ENCODE peak calls at places on chromosome 5, in four cellular contexts. X is neural crest cell; D is NCI-H2107; J is activated naive CD8-positive, alpha-beta T cell treated with anti-CD3 and anti-CD28 coated beads, Interleukin-2, amount 50 U/mL, for 24 hours. U is an unnamed sample.

GRCh38 chr5:178467261-178468195 is 122.7 kb downstream of the COL23A1 start:
- DNase-seq in X (no peak), D (no peak), J (no peak), U (no peak)

GRCh38 chr5:105639068-105639467 is 2031.7 kb downstream of the EFNA5 start:
- DNase-seq in X (no peak), D (no peak), J (no peak), U (peak; percentile 11)

GRCh38 chr5:6081727-6082210 is 296.6 kb downstream of the MED10 start:
- DNase-seq in X (no peak), D (peak; percentile 15), J (no peak), U (no peak)

GRCh38 chr5:110356687-110357086 is 369.8 kb downstream of the TMEM232 start:
- DNase-seq in X (no peak), D (no peak), J (no peak), U (no peak)

GRCh38 chr5:4233671-4234070 is 638.0 kb downstream of the IRX1 start:
- DNase-seq in X (no peak), D (no peak), J (no peak), U (no peak)

GRCh38 chr5:38465045-38465444 is 91.4 kb downstream of the LIFR start:
- DNase-seq in X (no peak), D (peak; percentile 36), J (no peak), U (no peak)

GRCh38 chr5:96336351-96336985 is 96.6 kb downstream of the PCSK1 start:
- DNase-seq in X (peak; percentile 57), D (peak; percentile 22), J (peak; percentile 51), U (peak; percentile 48)

GRCh38 chr5:154513669-154514084 is 35.6 kb upstream of the HAND1 start:
- DNase-seq in X (no peak), D (no peak), J (peak; percentile 14), U (no peak)

GRCh38 chr5:116585227-116585626 is 10.6 kb upstream of the SEMA6A start:
- DNase-seq in X (no peak), D (no peak), J (no peak), U (no peak)

GRCh38 chr5:19555876-19556275 is 432.1 kb downstream of the CDH18 start:
- DNase-seq in X (no peak), D (no peak), J (no peak), U (no peak)

GRCh38 chr5:171630047-171630669 is 155.5 kb upstream of the SMIM23 start:
- DNase-seq in X (peak; percentile 63), D (no peak), J (peak; percentile 19), U (peak; percentile 31)

GRCh38 chr5:78287833-78288232 is 6.7 kb downstream of the AP3B1 start:
- DNase-seq in X (no peak), D (no peak), J (no peak), U (no peak)

GRCh38 chr5:34585601-34586104 is 70.5 kb upstream of the RAI14 start:
- DNase-seq in X (no peak), D (no peak), J (no peak), U (no peak)

GRCh38 chr5:60959156-60959555 is 14.2 kb downstream of the NDUFAF2 start:
- DNase-seq in X (no peak), D (no peak), J (no peak), U (no peak)

GRCh38 chr5:120512068-120512467 is 48.0 kb downstream of the PRR16 start:
- DNase-seq in X (no peak), D (no peak), J (no peak), U (no peak)

GRCh38 chr5:13234-13633 is 78.7 kb upstream of the PLEKHG4B start:
- DNase-seq in X (no peak), D (no peak), J (no peak), U (no peak)

GRCh38 chr5:139177809-139178581 is 20.2 kb downstream of the SIL1 start:
- DNase-seq in X (no peak), D (no peak), J (no peak), U (no peak)

GRCh38 chr5:73858786-73859185 is 232.8 kb downstream of the ARHGEF28 start:
- DNase-seq in X (no peak), D (no peak), J (no peak), U (no peak)

GRCh38 chr5:1152771-1153282 is 41.0 kb upstream of the SLC12A7 start:
- DNase-seq in X (no peak), D (no peak), J (no peak), U (no peak)

GRCh38 chr5:160956011-160956410 is 104.0 kb upstream of the ATP10B start:
- DNase-seq in X (no peak), D (no peak), J (no peak), U (no peak)

GRCh38 chr5:31378838-31379237 is 153.1 kb downstream of the DROSHA start:
- DNase-seq in X (no peak), D (no peak), J (no peak), U (peak; percentile 69)

GRCh38 chr5:139689631-139690384 is 41.7 kb downstream of the CXXC5 start:
- DNase-seq in X (no peak), D (no peak), J (no peak), U (peak; percentile 86)

GRCh38 chr5:98585661-98586310 is 187.7 kb upstream of the RGMB start:
- DNase-seq in X (no peak), D (no peak), J (no peak), U (no peak)

U was measured in K562.